ENCODE peak calls at places on chromosomes 2 and 18, in seven cellular contexts. Q, A, P, I, N, Z and G are unnamed samples.

GRCh38 chr2:204202253-204202652 is 265.7 kb downstream of the ICOS start:
- DNase-seq in Q (no peak), A (no peak), Z (no peak), I (no peak), P (no peak), N (no peak), G (no peak)

GRCh38 chr2:199922856-199923255 is 11.8 kb downstream of the C2orf69 start:
- DNase-seq in I (peak; percentile 26), Q (no peak), N (no peak), P (no peak), Z (no peak), A (no peak), G (no peak)

GRCh38 chr2:131034122-131035051 is 58.9 kb downstream of the FAM168B start:
- DNase-seq in P (peak; percentile 38), Q (no peak), A (no peak), I (peak; percentile 12), Z (peak; percentile 51), N (no peak), G (no peak)

GRCh38 chr2:72778410-72778809 is 47.4 kb downstream of the EXOC6B start:
- DNase-seq in Z (no peak), I (peak; percentile 66), N (no peak), Q (no peak), A (no peak), P (no peak), G (peak; percentile 64)

GRCh38 chr2:161990741-161991140 is 83.3 kb downstream of the DPP4 start:
- DNase-seq in Q (no peak), N (no peak), A (peak; percentile 79), Z (no peak), P (no peak), I (peak; percentile 96), G (peak; percentile 93)

GRCh38 chr2:57720728-57721627 is 325.6 kb upstream of the VRK2 start:
- DNase-seq in P (peak; percentile 19), N (no peak), A (peak; percentile 20), Q (no peak), I (peak; percentile 83), Z (no peak), G (peak; percentile 35)

GRCh38 chr18:9065864-9066263 is 36.6 kb upstream of the NDUFV2 start:
- DNase-seq in I (no peak), Q (no peak), Z (no peak), A (no peak), P (no peak), N (no peak), G (no peak)

GRCh38 chr18:23918395-23919032 is 96.0 kb upstream of the TTC39C start:
- DNase-seq in Q (peak; percentile 68), P (peak; percentile 69), Z (peak; percentile 83), N (peak; percentile 38), I (peak; percentile 71), A (peak; percentile 15), G (no peak)

GRCh38 chr2:70010222-70011111 is 49.0 kb upstream of the ASPRV1 start:
- DNase-seq in A (no peak), Z (no peak), P (no peak), Q (no peak), N (no peak), I (no peak), G (no peak)

GRCh38 chr2:102107741-102108070 is 34.8 kb upstream of the IL1R1 start:
- DNase-seq in Z (no peak), A (no peak), Q (no peak), P (no peak), I (peak; percentile 78), N (no peak), G (no peak)

GRCh38 chr2:44430340-44430739 is 68.6 kb downstream of the CAMKMT start:
- DNase-seq in P (no peak), Q (no peak), N (no peak), A (no peak), I (no peak), Z (no peak), G (no peak)

GRCh38 chr2:96154506-96155380 is 9.5 kb upstream of the DUSP2 start:
- DNase-seq in N (no peak), Z (peak; percentile 56), A (no peak), I (no peak), Q (no peak), P (no peak), G (no peak)

GRCh38 chr2:173231042-173231441 is 123.6 kb upstream of the CDCA7 start:
- DNase-seq in Q (no peak), A (no peak), N (no peak), Z (no peak), P (no peak), I (no peak), G (no peak)

GRCh38 chr2:20635698-20636584 is 15.0 kb downstream of the HS1BP3 start:
- DNase-seq in N (no peak), Q (peak; percentile 85), A (peak; percentile 53), Z (peak; percentile 95), I (peak; percentile 86), P (peak; percentile 85), G (no peak)

GRCh38 chr2:234971494-234971893 is 19.7 kb downstream of the SH3BP4 start:
- DNase-seq in Q (no peak), P (no peak), I (no peak), N (no peak), A (no peak), Z (no peak), G (no peak)

GRCh38 chr2:176118606-176119370 is 2.2 kb downstream of the HOXD10 start:
- DNase-seq in A (no peak), Q (no peak), Z (no peak), N (no peak), P (no peak), I (no peak), G (no peak)
- TF ChIP-seq CTCF in A (peak; percentile 36), Q (peak; percentile 16), Z (peak; percentile 13), N (no peak), P (no peak), I (peak; percentile 24), G (peak; percentile 73)

GRCh38 chr2:159153463-159153862 is 133.0 kb downstream of the WDSUB1 start:
- DNase-seq in N (no peak), P (no peak), I (no peak), Q (no peak), A (no peak), Z (no peak), G (no peak)

GRCh38 chr2:159157361-159158045 is 129.0 kb downstream of the WDSUB1 start:
- DNase-seq in I (no peak), A (no peak), Z (no peak), N (no peak), Q (no peak), P (no peak), G (no peak)

GRCh38 chr2:159156834-159157233 is 129.7 kb downstream of the WDSUB1 start:
- DNase-seq in I (no peak), N (no peak), A (no peak), P (no peak), Q (no peak), Z (no peak), G (no peak)

GRCh38 chr2:159155791-159156190 is 130.7 kb downstream of the WDSUB1 start:
- DNase-seq in A (no peak), Z (no peak), Q (no peak), N (no peak), P (no peak), I (no peak), G (no peak)

GRCh38 chr2:159155315-159155714 is 131.2 kb downstream of the WDSUB1 start:
- DNase-seq in Q (no peak), I (no peak), A (no peak), N (no peak), Z (no peak), P (no peak), G (no peak)
- H3K4me3 ChIP-seq in Q (no peak overlapping the region), I (no peak overlapping the region), A (no peak overlapping the region), N (no peak overlapping the region), Z (no peak overlapping the region), P (no peak overlapping the region), G (no peak overlapping the region)

GRCh38 chr2:85132834-85133637 is at the start of gene TCF7L1:
- DNase-seq in P (peak; percentile 88), A (peak; percentile 72), N (peak; percentile 37), Q (peak; percentile 86), I (peak; percentile 76), Z (peak; percentile 92), G (no peak)
- TF ChIP-seq CTCF in P (peak; percentile 86), A (peak; percentile 91), N (peak; percentile 92), Q (peak; percentile 92), I (peak; percentile 83), Z (peak; percentile 92), G (peak; percentile 93)

DNA sequence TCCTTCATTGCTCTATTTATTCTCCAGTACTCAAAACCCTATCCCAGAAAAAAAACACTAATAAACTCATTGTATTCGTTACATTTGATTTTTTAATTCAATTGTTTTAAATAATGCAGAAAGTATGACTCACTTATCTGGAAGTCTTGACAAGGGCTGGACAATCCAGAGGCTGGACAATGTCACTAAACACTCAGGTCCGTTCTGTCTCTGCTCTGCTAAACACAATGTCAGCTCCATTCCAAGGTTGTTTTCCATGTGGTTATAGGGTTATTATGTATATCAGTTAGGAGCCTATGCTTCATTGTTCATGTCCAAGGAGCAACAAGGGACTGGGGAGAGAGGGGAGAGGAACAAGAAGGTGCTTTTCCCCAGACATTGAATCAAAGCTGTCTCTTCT is 125.5 kb downstream of the IRS1 start:
- DNase-seq in Z (no peak), N (no peak), Q (no peak), A (no peak), P (no peak), I (no peak), G (no peak)
- H3K4me3 ChIP-seq in Z (no peak overlapping the region), N (no peak overlapping the region), Q (no peak overlapping the region), A (no peak overlapping the region), P (no peak overlapping the region), I (no peak overlapping the region), G (no peak overlapping the region)

GRCh38 chr2:212005077-212005671 is 533.4 kb downstream of the ERBB4 start:
- DNase-seq in Z (no peak), Q (peak; percentile 20), P (no peak), N (no peak), I (peak; percentile 76), A (no peak), G (no peak)
- TF ChIP-seq CTCF in Z (no peak), Q (peak; percentile 61), P (no peak), N (peak; percentile 8), I (peak; percentile 92), A (peak; percentile 61), G (peak; percentile 74)

GRCh38 chr2:223042704-223043118 is 9.3 kb upstream of the KCNE4 start:
- DNase-seq in P (no peak), N (no peak), I (no peak), A (no peak), Z (no peak), Q (no peak), G (no peak)
- H3K4me3 ChIP-seq in P (no peak overlapping the region), N (no peak overlapping the region), I (no peak overlapping the region), A (no peak overlapping the region), Z (no peak overlapping the region), Q (no peak overlapping the region), G (no peak overlapping the region)

GRCh38 chr2:49914281-49914680 is 760.0 kb upstream of the FSHR start:
- DNase-seq in A (no peak), I (no peak), N (no peak), Q (no peak), Z (no peak), P (no peak), G (peak; percentile 98)

GRCh38 chr2:49917654-49918053 is 763.3 kb upstream of the FSHR start:
- DNase-seq in Q (no peak), P (no peak), A (no peak), N (no peak), Z (no peak), I (no peak), G (no peak)

GRCh38 chr2:49913025-49913424 is 758.7 kb upstream of the FSHR start:
- DNase-seq in A (no peak), Z (no peak), Q (no peak), I (no peak), N (no peak), P (no peak), G (no peak)
- TF ChIP-seq CTCF in A (no peak), Z (no peak), Q (no peak), I (no peak), N (no peak), P (no peak), G (no peak)